ENCODE peak calls at places on chromosomes 4 and X, in eight cellular contexts. X, L, G, I, Q, W, U and Y are unnamed samples.

GRCh38 chr4:73922766-73923630 is 53.8 kb downstream of the CXCL1 start:
- DNase-seq in X (no peak), L (no peak), G (peak), I (no peak), Q (no peak), W (no peak), U (no peak), Y (peak)

GRCh38 chr4:3387943-3388348 is 53.8 kb upstream of the HGFAC start:
- DNase-seq in X (peak), L (peak), G (peak), I (no peak), Q (peak), W (no peak), U (no peak), Y (no peak)

GRCh38 chr4:109294006-109294405 is 8.5 kb downstream of the COL25A1 start:
- DNase-seq in X (no peak), L (no peak), G (peak), I (no peak), Q (no peak), W (no peak), U (no peak), Y (peak)

GRCh38 chr4:103100691-103101090 is 1.1 kb upstream of the BDH2 start:
- DNase-seq in X (no peak), L (no peak), G (no peak), I (no peak), Q (no peak), W (no peak), U (no peak), Y (no peak)

GRCh38 chr4:54784188-54784671 is 126.5 kb downstream of the KIT start:
- DNase-seq in X (peak), L (peak), G (peak), I (peak), Q (peak), W (peak), U (no peak), Y (peak)

GRCh38 chr4:76028242-76028859 is 5.1 kb upstream of the CXCL10 start:
- DNase-seq in X (no peak), L (no peak), G (no peak), I (no peak), Q (no peak), W (no peak), U (no peak), Y (peak)

GRCh38 chr4:181582595-181582994 is 660.6 kb upstream of the TENM3 start:
- DNase-seq in X (no peak), L (no peak), G (no peak), I (no peak), Q (no peak), W (no peak), U (no peak), Y (peak)

GRCh38 chr4:152534541-152535231 is 1.2 kb downstream of the FBXW7 start:
- DNase-seq in X (peak), L (peak), G (peak), I (peak), Q (peak), W (no peak), U (peak), Y (peak)

GRCh38 chr4:113145519-113146291 is 96.3 kb downstream of the ANK2 start:
- DNase-seq in X (no peak), L (no peak), G (no peak), I (no peak), Q (peak), W (no peak), U (no peak), Y (peak)

GRCh38 chr4:95674451-95675095 is 125.8 kb upstream of the UNC5C start:
- DNase-seq in X (no peak), L (no peak), G (no peak), I (no peak), Q (no peak), W (no peak), U (no peak), Y (no peak)

GRCh38 chr4:183945741-183946140 is 40.6 kb downstream of the STOX2 start:
- DNase-seq in X (no peak), L (no peak), G (no peak), I (no peak), Q (no peak), W (no peak), U (no peak), Y (no peak)

GRCh38 chr4:67624939-67625338 is 66.4 kb downstream of the STAP1 start:
- DNase-seq in X (no peak), L (no peak), G (no peak), I (no peak), Q (no peak), W (no peak), U (no peak), Y (no peak)

GRCh38 chr4:77500801-77501200 is 104.8 kb upstream of the CXCL13 start:
- DNase-seq in X (no peak), L (no peak), G (peak), I (no peak), Q (no peak), W (no peak), U (no peak), Y (no peak)

GRCh38 chr4:147136308-147136707 is 190.6 kb upstream of the TTC29 start:
- DNase-seq in X (no peak), L (no peak), G (no peak), I (no peak), Q (peak), W (no peak), U (no peak), Y (no peak)

GRCh38 chrX:29468911-29469494 is 746.4 kb upstream of the MAGEB2 start:
- DNase-seq in X (no peak), L (no peak), G (no peak), I (no peak), Q (no peak), W (no peak), U (no peak), Y (no peak)

GRCh38 chrX:35098419-35098818 is 155.8 kb downstream of the FAM47B start:
- DNase-seq in X (no peak), L (no peak), G (peak), I (no peak), Q (no peak), W (no peak), U (no peak), Y (peak)

GRCh38 chrX:136497556-136498048 is at the start of gene HTATSF1:
- DNase-seq in X (no peak), L (peak), G (no peak), I (no peak), Q (no peak), W (peak), U (no peak), Y (no peak)

GRCh38 chrX:18354369-18355329 is at the start of gene SCML2:
- DNase-seq in X (no peak), L (peak), G (peak), I (peak), Q (peak), W (no peak), U (peak), Y (peak)

GRCh38 chrX:140712413-140713173 is 3.0 kb downstream of the LINC00632 start:
- DNase-seq in X (peak), L (peak), G (peak), I (peak), Q (peak), W (no peak), U (peak), Y (peak)

GRCh38 chrX:103155201-103155600 is 59.7 kb upstream of the BEX4 start:
- DNase-seq in X (no peak), L (no peak), G (peak), I (no peak), Q (no peak), W (no peak), U (no peak), Y (no peak)

GRCh38 chrX:16931371-16931770 is 15.1 kb upstream of the REPS2 start:
- DNase-seq in X (no peak), L (no peak), G (no peak), I (no peak), Q (no peak), W (no peak), U (no peak), Y (no peak)

GRCh38 chr4:180811556-180811955 is 1431.6 kb upstream of the TENM3 start:
- DNase-seq in X (no peak), L (no peak), G (no peak), I (no peak), Q (no peak), W (no peak), U (no peak), Y (no peak)

GRCh38 chr4:95593992-95594391 is 45.2 kb upstream of the UNC5C start:
- DNase-seq in X (no peak), L (no peak), G (no peak), I (no peak), Q (no peak), W (no peak), U (no peak), Y (no peak)

GRCh38 chrX:25597561-25597960 is 540.6 kb upstream of the MAGEB18 start:
- DNase-seq in X (no peak), L (no peak), G (no peak), I (no peak), Q (no peak), W (no peak), U (no peak), Y (no peak)